ENCODE peak calls at places on chromosomes 11 and 22, in six cellular contexts. E, Y, G, S, M and T are unnamed samples.
A peak's percentile ranks its signal among the peaks of the same experiment; 100 is the strongest.

GRCh38 chr11:73651252-73651651 is 4.9 kb downstream of the PLEKHB1 start:
- DNase-seq in E (no peak), Y (no peak), G (no peak), S (no peak), M (no peak), T (no peak)

GRCh38 chr11:46202696-46203391 is 74.6 kb upstream of the CREB3L1 start:
- DNase-seq in E (no peak), Y (no peak), G (no peak), S (no peak), M (no peak), T (no peak)

GRCh38 chr22:46195487-46196165 is 45.3 kb downstream of the PPARA start:
- DNase-seq in E (no peak), Y (peak; percentile 48), G (no peak), S (no peak), M (no peak), T (no peak)

GRCh38 chr22:47259990-47260389 is 497.5 kb downstream of the TBC1D22A start:
- DNase-seq in E (no peak), Y (no peak), G (no peak), S (no peak), M (no peak), T (no peak)

GRCh38 chr11:10318527-10318802 is 13.6 kb downstream of the ADM start:
- DNase-seq in E (no peak), Y (no peak), G (no peak), S (no peak), M (no peak), T (no peak)

GRCh38 chr11:113505541-113506375 is 30.6 kb upstream of the DRD2 start:
- DNase-seq in E (peak; percentile 14), Y (peak; percentile 36), G (no peak), S (no peak), M (no peak), T (no peak)

GRCh38 chr22:20503816-20504215 is 3.6 kb upstream of the MED15 start:
- DNase-seq in E (no peak), Y (no peak), G (peak; percentile 45), S (no peak), M (no peak), T (no peak)

GRCh38 chr11:130131957-130132850 is 27.4 kb upstream of the ST14 start:
- DNase-seq in E (peak; percentile 67), Y (peak; percentile 66), G (peak; percentile 53), S (peak; percentile 72), M (peak; percentile 17), T (peak; percentile 48)

GRCh38 chr11:119363874-119364590 is 17.5 kb downstream of the USP2 start:
- DNase-seq in E (no peak), Y (no peak), G (peak; percentile 19), S (no peak), M (no peak), T (peak; percentile 63)

GRCh38 chr22:49230194-49230577 is 597.5 kb downstream of the BRD1 start:
- DNase-seq in E (peak; percentile 54), Y (no peak), G (no peak), S (no peak), M (no peak), T (peak; percentile 50)

GRCh38 chr11:63250162-63251050 is 7.0 kb upstream of the SLC22A25 start:
- DNase-seq in E (no peak), Y (no peak), G (no peak), S (no peak), M (no peak), T (no peak)

GRCh38 chr11:119829407-119829806 is 100.4 kb upstream of the NECTIN1 start:
- DNase-seq in E (no peak), Y (no peak), G (no peak), S (no peak), M (no peak), T (no peak)

GRCh38 chr22:42287174-42287890 is 16.9 kb upstream of the TCF20 start:
- DNase-seq in E (no peak), Y (no peak), G (no peak), S (no peak), M (no peak), T (no peak)

GRCh38 chr22:42286205-42286604 is 15.8 kb upstream of the TCF20 start:
- DNase-seq in E (no peak), Y (no peak), G (no peak), S (no peak), M (no peak), T (no peak)

GRCh38 chr22:42284643-42285181 is 14.3 kb upstream of the TCF20 start:
- DNase-seq in E (no peak), Y (no peak), G (no peak), S (no peak), M (no peak), T (no peak)

GRCh38 chr22:42284230-42284591 is 13.8 kb upstream of the TCF20 start:
- DNase-seq in E (no peak), Y (no peak), G (no peak), S (no peak), M (no peak), T (no peak)

GRCh38 chr22:42285604-42286003 is 15.2 kb upstream of the TCF20 start:
- DNase-seq in E (no peak), Y (no peak), G (no peak), S (no peak), M (no peak), T (no peak)
- H4K91ac ChIP-seq in E (no peak overlapping the region), Y (no peak overlapping the region), G (no peak overlapping the region), S (no peak overlapping the region), M (no peak overlapping the region), T (no peak overlapping the region)

GRCh38 chr11:44887598-44887997 is 63.1 kb downstream of the TP53I11 start:
- DNase-seq in E (no peak), Y (no peak), G (no peak), S (no peak), M (no peak), T (no peak)

GRCh38 chr11:44886765-44887164 is 63.9 kb downstream of the TP53I11 start:
- DNase-seq in E (no peak), Y (peak; percentile 86), G (no peak), S (peak; percentile 78), M (no peak), T (no peak)

GRCh38 chr11:44892843-44893242 is 57.8 kb downstream of the TP53I11 start:
- DNase-seq in E (no peak), Y (no peak), G (no peak), S (no peak), M (no peak), T (no peak)

GRCh38 chr11:44885919-44886318 is 64.8 kb downstream of the TP53I11 start:
- DNase-seq in E (no peak), Y (no peak), G (no peak), S (no peak), M (no peak), T (no peak)

DNA sequence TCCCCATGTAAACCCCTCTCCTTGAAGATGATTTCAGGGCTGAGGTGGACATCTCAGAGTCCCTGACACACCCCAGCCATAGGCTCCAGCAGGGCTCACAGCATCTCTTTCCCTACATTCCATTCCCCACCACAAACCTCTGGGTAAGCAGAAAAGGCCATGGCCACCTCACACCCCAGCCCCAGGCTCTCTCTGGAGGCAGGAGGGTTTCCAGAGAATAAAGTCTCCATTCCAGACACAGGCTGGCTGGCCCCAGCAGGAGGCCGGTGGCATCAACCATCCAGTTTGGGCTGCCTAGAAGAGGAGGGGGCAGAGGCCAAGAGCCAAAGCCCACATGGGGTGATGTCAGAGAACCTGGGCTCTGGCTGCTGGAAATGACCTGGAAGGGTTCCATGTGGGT is 61.4 kb downstream of the TP53I11 start:
- DNase-seq in E (no peak), Y (peak; percentile 23), G (no peak), S (no peak), M (no peak), T (no peak)
- H3K4me1 ChIP-seq in E (peaks cover 3% of the 10 kb centered on the region), Y (peaks cover 13% of the 10 kb centered on the region), G (peaks cover 2% of the 10 kb centered on the region), S (peaks cover 3% of the 10 kb centered on the region), M (peaks cover 31% of the 10 kb centered on the region), T (peaks cover 53% of the 10 kb centered on the region)

DNA sequence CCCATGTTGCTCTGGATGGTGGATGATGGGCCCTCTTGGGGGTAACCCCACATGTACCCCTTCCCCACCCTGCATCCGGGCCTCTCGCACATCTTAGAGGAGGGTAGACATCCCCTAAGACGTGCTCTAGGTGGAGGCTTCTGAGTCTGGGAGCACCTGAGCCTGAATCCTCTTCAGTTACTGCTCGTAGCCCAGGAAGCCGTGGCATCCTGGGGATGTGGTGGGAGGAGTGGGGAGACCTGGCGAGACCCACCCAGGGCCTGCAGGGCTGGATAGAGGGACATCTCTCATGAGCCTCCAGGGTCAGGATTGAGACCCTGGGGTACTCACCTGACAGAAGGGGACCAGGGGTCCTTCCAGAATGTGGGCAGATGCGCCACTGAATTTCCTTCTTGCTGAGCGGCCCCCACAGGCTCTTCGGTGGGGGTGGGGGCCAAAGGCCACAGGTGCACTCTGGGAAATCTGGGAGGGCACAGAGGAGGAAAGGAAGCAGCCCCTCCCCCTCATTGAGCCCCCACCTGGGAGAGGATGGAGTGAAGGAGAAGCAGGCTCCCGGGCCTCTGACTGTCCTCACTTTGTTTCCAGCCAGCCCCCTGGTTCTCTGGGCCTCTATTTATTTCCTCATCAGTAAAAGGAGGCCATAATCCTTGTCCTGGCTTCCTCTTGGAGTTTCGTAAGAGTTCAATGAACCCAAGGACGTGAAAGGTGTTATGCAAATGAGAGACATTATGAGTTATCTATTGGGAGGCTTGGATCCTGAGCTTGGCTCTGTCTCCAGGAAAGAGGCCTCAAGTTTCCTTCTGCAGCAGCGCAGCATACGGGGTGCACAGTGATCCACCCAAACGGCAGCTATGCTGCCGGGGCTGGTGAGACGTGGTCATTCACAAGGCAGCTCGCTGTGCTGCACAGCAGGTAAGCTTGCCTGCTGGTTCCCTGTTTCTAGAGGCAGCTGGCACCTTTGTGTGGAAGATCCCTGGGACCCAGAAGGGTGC is 31.2 kb downstream of the KCNJ4 start:
- DNase-seq in E (peak; percentile 35), Y (no peak), G (no peak), S (no peak), M (no peak), T (no peak)
- H4K91ac ChIP-seq in E (no peak overlapping the region), Y (no peak overlapping the region), G (no peak overlapping the region), S (no peak overlapping the region), M (no peak overlapping the region), T (peak overlapping the region; percentile 9)

GRCh38 chr22:37105154-37105553 is 4.4 kb downstream of the TMPRSS6 start:
- DNase-seq in E (no peak), Y (no peak), G (no peak), S (no peak), M (no peak), T (no peak)

GRCh38 chr22:37100589-37101127 is 8.9 kb downstream of the TMPRSS6 start:
- DNase-seq in E (no peak), Y (no peak), G (no peak), S (no peak), M (no peak), T (no peak)

GRCh38 chr22:37101311-37102063 is 8.0 kb downstream of the TMPRSS6 start:
- DNase-seq in E (no peak), Y (no peak), G (no peak), S (no peak), M (no peak), T (no peak)

GRCh38 chr22:37103696-37104452 is 5.6 kb downstream of the TMPRSS6 start:
- DNase-seq in E (no peak), Y (no peak), G (no peak), S (no peak), M (no peak), T (no peak)

GRCh38 chr22:37103151-37103550 is 6.4 kb downstream of the TMPRSS6 start:
- DNase-seq in E (no peak), Y (no peak), G (no peak), S (no peak), M (no peak), T (no peak)
- H3K4me1 ChIP-seq in E (no peaks in the 10 kb centered on the region), Y (no peaks in the 10 kb centered on the region), G (no peaks in the 10 kb centered on the region), S (peaks cover 3% of the 10 kb centered on the region), M (no peaks in the 10 kb centered on the region), T (no peaks in the 10 kb centered on the region)

DNA sequence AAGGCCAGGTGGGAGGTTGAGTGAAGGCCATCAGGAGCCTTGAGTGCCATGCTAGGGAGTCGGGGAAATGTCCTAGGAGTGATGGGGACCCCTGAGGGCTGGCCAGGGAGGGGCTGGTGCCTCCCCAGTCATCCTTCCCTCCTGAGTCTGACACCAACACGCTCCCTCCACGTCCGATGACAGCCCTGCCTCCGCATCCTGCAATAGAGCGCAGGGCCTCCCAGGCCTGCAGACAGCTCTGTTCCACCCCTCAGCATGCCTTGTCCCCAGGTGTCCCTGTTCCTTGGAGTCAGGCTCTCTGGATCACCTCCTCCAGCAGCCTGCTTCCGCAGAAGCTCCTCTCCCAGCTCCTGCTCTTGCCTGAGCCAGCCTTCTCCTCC is 3.1 kb downstream of the RAC2 start:
- DNase-seq in E (no peak), Y (no peak), G (no peak), S (no peak), M (no peak), T (no peak)
- H4K91ac ChIP-seq in E (no peak overlapping the region), Y (no peak overlapping the region), G (no peak overlapping the region), S (no peak overlapping the region), M (no peak overlapping the region), T (no peak overlapping the region)